ENCODE peak calls at places on chromosome 11, in four cellular contexts. T, Y, O and G are unnamed samples.

GRCh38 chr11:74449369-74449931 is 17.9 kb downstream of the KCNE3 start:
- DNase-seq in O (peak), T (peak), Y (no peak), G (peak)

GRCh38 chr11:64165482-64165841 is 451 bp downstream of the MACROD1 start:
- DNase-seq in Y (no peak), O (no peak), T (no peak), G (no peak)

GRCh38 chr11:91231226-91231625 is 993.4 kb upstream of the FAT3 start:
- DNase-seq in T (no peak), Y (no peak), O (no peak), G (no peak)

GRCh38 chr11:88814076-88814475 is 251.7 kb downstream of the GRM5 start:
- DNase-seq in Y (no peak), T (no peak), O (no peak), G (no peak)

GRCh38 chr11:76615950-76616349 is 54.6 kb downstream of the LRRC32 start:
- DNase-seq in Y (no peak), O (no peak), T (peak), G (no peak)

GRCh38 chr11:101049123-101049522 is 80.5 kb downstream of the PGR start:
- DNase-seq in T (no peak), Y (no peak), O (no peak), G (no peak)

GRCh38 chr11:79439893-79440450 is 858 bp downstream of the TENM4 start:
- DNase-seq in T (peak), O (peak), Y (peak), G (no peak)

GRCh38 chr11:110490886-110491285 is 61.1 kb downstream of the FDX1 start:
- DNase-seq in O (no peak), T (no peak), Y (peak), G (no peak)

GRCh38 chr11:13463779-13464290 is 813 bp upstream of the BTBD10 start:
- DNase-seq in T (no peak), Y (no peak), O (no peak), G (no peak)

GRCh38 chr11:94544582-94544831 is 786 bp downstream of the FUT4 start:
- DNase-seq in Y (no peak), T (no peak), O (no peak), G (no peak)

GRCh38 chr11:125585486-125585885 is 7.2 kb upstream of the STT3A start:
- DNase-seq in O (no peak), Y (no peak), T (no peak), G (no peak)

DNA sequence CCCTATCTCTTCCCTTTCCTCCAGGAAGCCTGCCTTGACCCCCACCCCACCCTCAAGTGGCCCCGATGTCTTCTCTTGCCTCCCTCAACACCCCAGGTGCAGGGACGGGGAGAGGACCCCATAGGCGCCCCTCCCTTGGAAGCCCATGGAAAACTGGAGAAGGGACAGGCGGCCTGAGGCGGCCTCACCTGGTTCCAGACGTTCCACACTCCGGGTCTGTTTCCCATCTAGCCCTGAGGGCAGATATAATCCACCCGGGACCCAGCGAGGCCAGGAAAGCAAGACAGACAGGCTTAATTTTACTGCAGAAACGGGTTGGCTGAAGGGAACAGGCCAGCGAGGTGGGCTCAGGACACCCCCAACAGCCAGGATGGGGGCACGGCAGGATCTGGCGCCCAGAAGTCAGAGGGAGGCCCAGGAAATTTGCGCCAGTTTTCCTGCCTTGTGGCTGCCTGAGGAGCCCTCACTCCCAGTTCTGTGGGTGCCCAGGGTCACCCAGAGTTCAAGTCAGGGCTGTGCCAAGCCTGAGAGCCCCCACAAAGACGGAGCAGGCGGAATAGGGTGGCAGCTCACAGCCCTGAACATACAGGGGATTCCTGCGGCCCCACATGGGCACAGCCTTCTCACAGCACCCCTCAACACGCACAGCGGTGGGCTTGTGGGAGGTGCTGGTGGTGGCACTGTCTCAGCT is 3.0 kb upstream of the SIGIRR start:
- DNase-seq in T (no peak), O (no peak), Y (no peak), G (no peak)
- H3K4me3 ChIP-seq in T (peak), O (peak), Y (peak), G (no peak)

GRCh38 chr11:35619754-35620640 is 1.7 kb downstream of the FJX1 start:
- DNase-seq in O (peak), Y (peak), T (no peak), G (no peak)

GRCh38 chr11:35619030-35619753 is 932 bp downstream of the FJX1 start:
- DNase-seq in Y (peak), T (peak), O (peak), G (no peak)

GRCh38 chr11:35622070-35622469 is 3.8 kb downstream of the FJX1 start:
- DNase-seq in T (no peak), Y (no peak), O (no peak), G (no peak)

GRCh38 chr11:35623708-35624168 is 5.5 kb downstream of the FJX1 start:
- DNase-seq in Y (no peak), T (no peak), O (no peak), G (no peak)

DNA sequence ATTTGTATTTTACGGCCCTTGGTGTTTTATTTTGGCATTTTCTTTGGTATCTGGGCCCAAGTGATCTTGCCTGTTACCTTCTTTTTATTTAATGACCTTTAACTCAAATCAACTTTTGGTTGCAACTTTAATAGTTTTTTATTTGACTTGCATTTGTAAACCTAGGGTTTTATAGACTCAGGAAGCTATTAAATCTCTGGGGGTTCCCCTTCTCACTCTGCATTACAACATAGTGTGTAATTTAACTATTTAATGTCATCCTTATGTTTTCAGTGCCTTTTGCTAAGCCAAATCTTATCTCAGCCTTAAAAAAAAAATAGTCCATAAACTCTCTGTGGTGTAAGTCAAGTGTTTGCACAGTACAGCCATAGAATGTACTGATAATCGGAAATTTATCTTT is 3.4 kb downstream of the FJX1 start:
- DNase-seq in O (no peak), T (no peak), Y (no peak), G (no peak)
- H3K4me3 ChIP-seq in O (no peak), T (no peak), Y (no peak), G (no peak)

DNA sequence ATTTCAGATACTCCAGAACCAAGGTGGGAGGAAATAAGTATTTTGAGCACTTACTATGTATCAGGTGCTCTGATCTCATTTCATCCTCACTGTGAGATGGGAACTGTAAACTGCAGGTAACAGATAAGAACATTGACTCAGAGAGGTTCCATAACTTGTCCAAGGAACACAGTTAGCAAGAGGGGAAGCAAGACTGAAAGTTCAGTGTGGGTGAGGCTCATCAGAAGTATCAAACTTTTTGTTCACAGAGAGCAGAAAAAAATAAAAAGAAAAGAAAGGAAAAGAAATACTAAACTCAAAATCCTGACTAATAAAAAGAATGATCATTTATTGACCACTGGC is 37.1 kb downstream of the RAB30 start:
- DNase-seq in Y (no peak), O (no peak), T (no peak), G (no peak)
- H3K4me3 ChIP-seq in Y (peak), O (no peak), T (peak), G (no peak)

GRCh38 chr11:3893311-3893710 is 37.8 kb downstream of the STIM1 start:
- DNase-seq in T (no peak), Y (no peak), O (no peak), G (no peak)
- H3K4me3 ChIP-seq in T (no peak), Y (no peak), O (no peak), G (no peak)